ENCODE peak calls at places on chromosome 17, in nine cellular contexts. M is mucosa of gallbladder, B is foreskin fibroblast, J is amniotic stem cell, L is left cardiac atrium, Y is NCI-H345, C is cardiac muscle cell, V is transverse colon, S is iPS-NIHi11. T is an unnamed sample.

GRCh38 chr17:29622337-29623282 is at the start of gene CORO6:
- DNase-seq in C (peak), Y (peak), L (peak), V (peak), M (no peak), J (no peak), B (no peak), S (peak), T (peak)

GRCh38 chr17:17356931-17357270 is 53.7 kb downstream of the NT5M start:
- DNase-seq in V (no peak), C (no peak), Y (no peak), B (no peak), J (no peak), L (no peak), M (no peak), S (no peak), T (no peak)

GRCh38 chr17:62051053-62051452 is 14.0 kb downstream of the MED13 start:
- DNase-seq in S (no peak), Y (no peak), L (no peak), C (no peak), B (no peak), M (no peak), V (no peak), J (no peak), T (no peak)

GRCh38 chr17:29060475-29060874 is 17.5 kb downstream of the PIPOX start:
- DNase-seq in V (no peak), L (no peak), M (no peak), S (no peak), J (no peak), B (no peak), C (peak), Y (no peak), T (no peak)

GRCh38 chr17:30378191-30378796 is 433 bp upstream of the CPD start:
- DNase-seq in C (peak), J (no peak), Y (peak), V (peak), S (no peak), L (peak), M (no peak), B (no peak), T (peak)

GRCh38 chr17:41705271-41705991 is 6.7 kb upstream of the GAST start:
- DNase-seq in J (no peak), C (peak), V (no peak), M (no peak), Y (peak), B (no peak), L (no peak), S (peak), T (no peak)

GRCh38 chr17:35028531-35029262 is 34.8 kb downstream of the RFFL start:
- DNase-seq in C (no peak), Y (no peak), S (no peak), L (no peak), V (no peak), B (no peak), J (no peak), M (no peak), T (no peak)

GRCh38 chr17:80722656-80723055 is 178.0 kb downstream of the RPTOR start:
- DNase-seq in S (no peak), Y (no peak), L (no peak), J (no peak), M (no peak), B (no peak), V (no peak), C (no peak), T (no peak)

GRCh38 chr17:75783069-75783783 is 1.4 kb upstream of the UNK start:
- DNase-seq in B (peak), L (no peak), C (peak), Y (peak), M (no peak), V (no peak), S (no peak), J (peak), T (no peak)

GRCh38 chr17:33381201-33381600 is 88.1 kb upstream of the ASIC2 start:
- DNase-seq in S (peak), C (peak), B (peak), Y (no peak), M (no peak), V (no peak), L (no peak), J (no peak), T (no peak)

GRCh38 chr17:8405499-8406016 is 7.9 kb upstream of the RNF222 start:
- DNase-seq in C (no peak), V (no peak), B (no peak), S (no peak), L (no peak), Y (no peak), M (no peak), J (no peak), T (no peak)

GRCh38 chr17:50511058-50511457 is 2.8 kb downstream of the MYCBPAP start:
- DNase-seq in B (no peak), Y (no peak), S (no peak), C (peak), J (no peak), V (no peak), L (no peak), M (no peak), T (no peak)